ENCODE peak calls at places on chromosomes 16 and 17, in nine cellular contexts. Q is HL-60, A is GM12878, P is GM23338, E is A549, V is HepG2, W is K562, I is HCT116, G is SK-N-SH. B is an unnamed sample.

GRCh38 chr16:73000020-73000906 is 47.7 kb downstream of the ZFHX3 start:
- DNase-seq in V (peak), W (no peak), I (no peak), P (no peak), Q (no peak), E (no peak), G (no peak), A (no peak), B (no peak)

GRCh38 chr17:74502866-74503265 is 28.4 kb downstream of the CD300LB start:
- DNase-seq in E (no peak), P (no peak), G (no peak), Q (no peak), W (peak), A (no peak), I (no peak), V (peak), B (no peak)

GRCh38 chr17:47693667-47694017 is 319 bp upstream of the TBKBP1 start:
- DNase-seq in G (no peak), A (no peak), W (no peak), Q (no peak), E (no peak), V (no peak), I (no peak), P (no peak), B (no peak)

GRCh38 chr16:29962344-29962994 is 590 bp downstream of the TMEM219 start:
- DNase-seq in A (no peak), I (no peak), Q (peak), G (no peak), W (peak), P (no peak), E (no peak), V (peak), B (no peak)

GRCh38 chr16:12255919-12256665 is 279.6 kb downstream of the SNX29 start:
- DNase-seq in Q (no peak), G (no peak), E (no peak), I (no peak), V (no peak), P (no peak), A (no peak), W (no peak), B (no peak)

GRCh38 chr17:67245073-67245693 is at the start of gene HELZ:
- DNase-seq in A (peak), V (peak), Q (peak), P (peak), I (peak), G (peak), W (peak), E (peak), B (no peak)

GRCh38 chr16:5252800-5253199 is 155.2 kb upstream of the EEF2KMT start:
- DNase-seq in W (no peak), A (no peak), V (no peak), E (no peak), Q (no peak), I (no peak), P (peak), G (no peak), B (no peak)

GRCh38 chr16:66127459-66128362 is 238.8 kb upstream of the CDH5 start:
- DNase-seq in I (no peak), P (peak), E (no peak), A (no peak), V (no peak), W (no peak), G (peak), Q (no peak), B (no peak)

GRCh38 chr17:4815043-4815675 is 8.2 kb downstream of the PLD2 start:
- DNase-seq in Q (no peak), A (no peak), P (peak), V (no peak), G (no peak), I (no peak), E (peak), W (peak), B (no peak)

GRCh38 chr17:45246861-45247428 is 14.9 kb downstream of the SPATA32 start:
- DNase-seq in G (peak), W (peak), P (peak), I (no peak), Q (peak), E (peak), A (no peak), V (no peak), B (no peak)

GRCh38 chr17:76811028-76811427 is 57.2 kb upstream of the MGAT5B start:
- DNase-seq in W (no peak), A (no peak), E (no peak), V (no peak), G (peak), Q (no peak), P (no peak), I (no peak), B (no peak)

GRCh38 chr17:5897320-5897911 is 172.8 kb upstream of the WSCD1 start:
- DNase-seq in G (no peak), V (no peak), E (no peak), Q (no peak), A (no peak), W (no peak), P (peak), I (no peak), B (no peak)

GRCh38 chr17:4490637-4491061 is 8.0 kb upstream of the SPNS2 start:
- DNase-seq in G (no peak), A (no peak), I (no peak), V (no peak), Q (no peak), P (no peak), W (no peak), E (no peak), B (no peak)

GRCh38 chr17:56260421-56260820 is 107.1 kb downstream of the ANKFN1 start:
- DNase-seq in A (no peak), W (no peak), G (no peak), E (no peak), P (no peak), Q (no peak), I (no peak), V (no peak), B (no peak)

GRCh38 chr17:42438600-42439567 is 15.8 kb upstream of the CAVIN1 start:
- DNase-seq in Q (no peak), G (no peak), A (no peak), V (peak), P (peak), I (no peak), E (no peak), W (no peak), B (no peak)

GRCh38 chr17:10683853-10684252 is 13.5 kb downstream of the SCO1 start:
- DNase-seq in W (peak), P (peak), G (peak), E (peak), Q (no peak), A (no peak), V (peak), I (peak), B (no peak)

GRCh38 chr16:83599789-83600462 is 207.9 kb upstream of the HSBP1 start:
- DNase-seq in W (no peak), E (no peak), V (no peak), Q (no peak), A (no peak), G (no peak), I (no peak), P (no peak), B (no peak)

GRCh38 chr17:75552847-75553552 is 27.5 kb downstream of the LLGL2 start:
- DNase-seq in P (peak), V (peak), I (no peak), Q (peak), W (no peak), E (no peak), A (no peak), G (no peak), B (no peak)

GRCh38 chr17:13498184-13498583 is 103.5 kb downstream of the HS3ST3A1 start:
- DNase-seq in Q (no peak), V (no peak), A (no peak), G (no peak), P (no peak), W (no peak), E (no peak), I (no peak), B (no peak)

GRCh38 chr17:35708951-35709350 is 22.5 kb upstream of the RASL10B start:
- DNase-seq in V (no peak), A (peak), P (no peak), I (no peak), W (no peak), Q (peak), E (no peak), G (no peak), B (no peak)

GRCh38 chr17:15502315-15503112 is 35.1 kb upstream of the CDRT4 start:
- DNase-seq in I (peak), V (peak), G (peak), Q (peak), E (peak), A (no peak), P (peak), W (peak), B (no peak)

GRCh38 chr16:85123891-85124635 is 11.8 kb upstream of the CIBAR2 start:
- DNase-seq in P (peak), E (no peak), A (no peak), I (no peak), V (no peak), G (no peak), Q (no peak), W (no peak), B (no peak)

GRCh38 chr17:692116-692515 is 22.5 kb downstream of the VPS53 start:
- DNase-seq in I (no peak), P (no peak), Q (no peak), A (no peak), G (no peak), E (no peak), W (no peak), V (no peak), B (no peak)

GRCh38 chr17:64202683-64203430 is 60.2 kb downstream of the TEX2 start:
- DNase-seq in E (no peak), I (no peak), Q (no peak), G (peak), P (no peak), W (no peak), V (peak), A (no peak), B (no peak)

GRCh38 chr16:2289282-2289681 is 21.4 kb upstream of the RNPS1 start:
- DNase-seq in P (no peak), I (no peak), Q (no peak), G (no peak), A (no peak), E (no peak), W (no peak), V (no peak), B (no peak)

GRCh38 chr16:3825103-3825502 is 55.4 kb downstream of the CREBBP start:
- DNase-seq in P (no peak), Q (no peak), V (no peak), W (no peak), E (no peak), G (no peak), I (no peak), A (no peak), B (no peak)

GRCh38 chr17:1322469-1322868 is 43.0 kb downstream of the TRARG1 start:
- DNase-seq in I (no peak), G (no peak), A (no peak), P (no peak), V (no peak), Q (no peak), E (no peak), W (no peak), B (no peak)

GRCh38 chr16:70683146-70683944 is 2.5 kb downstream of the MTSS2 start:
- DNase-seq in A (no peak), G (no peak), I (no peak), W (no peak), P (no peak), E (no peak), Q (no peak), V (no peak), B (no peak)

GRCh38 chr16:2054543-2055245 is 6.9 kb downstream of the TSC2 start:
- DNase-seq in G (no peak), Q (no peak), V (no peak), E (no peak), I (no peak), W (no peak), A (no peak), P (no peak), B (no peak)

GRCh38 chr17:50280068-50280467 is 5.8 kb downstream of the TMEM92 start:
- DNase-seq in G (no peak), I (no peak), P (peak), W (peak), V (no peak), Q (no peak), E (no peak), A (no peak), B (no peak)

GRCh38 chr17:55458977-55459376 is 37.3 kb upstream of the MMD start:
- DNase-seq in A (no peak), W (no peak), Q (no peak), G (no peak), I (peak), E (no peak), V (no peak), P (no peak), B (no peak)

GRCh38 chr16:27786221-27786848 is 236.4 kb downstream of the KATNIP start:
- DNase-seq in A (no peak), Q (no peak), G (no peak), I (no peak), W (no peak), E (no peak), V (peak), P (no peak), B (no peak)

GRCh38 chr16:78523212-78523995 is 423.9 kb downstream of the WWOX start:
- DNase-seq in I (no peak), W (no peak), V (no peak), P (no peak), E (no peak), G (no peak), A (no peak), Q (no peak), B (no peak)

GRCh38 chr16:9197957-9198661 is 106.7 kb downstream of the HAPSTR1 start:
- DNase-seq in I (no peak), A (no peak), G (no peak), P (no peak), V (no peak), W (no peak), E (no peak), Q (no peak), B (no peak)

GRCh38 chr17:17701658-17702057 is 20.4 kb downstream of the RAI1 start:
- DNase-seq in Q (no peak), E (no peak), I (no peak), A (no peak), G (no peak), W (no peak), P (no peak), V (no peak), B (no peak)

GRCh38 chr17:77521076-77521475 is 380.3 kb downstream of the SEC14L1 start:
- DNase-seq in W (no peak), P (no peak), I (no peak), G (no peak), Q (no peak), E (no peak), A (no peak), V (no peak), B (no peak)

GRCh38 chr17:64002658-64003525 is 4.7 kb downstream of the PRR29 start:
- DNase-seq in V (no peak), P (no peak), I (no peak), W (peak), E (no peak), G (peak), Q (no peak), A (no peak), B (no peak)

GRCh38 chr17:68396795-68397536 is 60.3 kb downstream of the WIPI1 start:
- DNase-seq in V (no peak), P (no peak), E (no peak), W (no peak), Q (no peak), A (no peak), G (no peak), I (no peak), B (no peak)

GRCh38 chr17:68398731-68399637 is 58.3 kb downstream of the WIPI1 start:
- DNase-seq in W (peak), I (peak), V (peak), A (no peak), P (peak), G (peak), E (peak), Q (peak), B (peak)

GRCh38 chr17:68400404-68400735 is 56.9 kb downstream of the WIPI1 start:
- DNase-seq in W (no peak), I (no peak), E (no peak), Q (no peak), A (no peak), P (no peak), G (no peak), V (no peak), B (no peak)

GRCh38 chr17:68401288-68401687 is 56.0 kb downstream of the WIPI1 start:
- DNase-seq in V (no peak), P (no peak), Q (no peak), A (no peak), I (no peak), W (no peak), G (no peak), E (no peak), B (no peak)

DNA sequence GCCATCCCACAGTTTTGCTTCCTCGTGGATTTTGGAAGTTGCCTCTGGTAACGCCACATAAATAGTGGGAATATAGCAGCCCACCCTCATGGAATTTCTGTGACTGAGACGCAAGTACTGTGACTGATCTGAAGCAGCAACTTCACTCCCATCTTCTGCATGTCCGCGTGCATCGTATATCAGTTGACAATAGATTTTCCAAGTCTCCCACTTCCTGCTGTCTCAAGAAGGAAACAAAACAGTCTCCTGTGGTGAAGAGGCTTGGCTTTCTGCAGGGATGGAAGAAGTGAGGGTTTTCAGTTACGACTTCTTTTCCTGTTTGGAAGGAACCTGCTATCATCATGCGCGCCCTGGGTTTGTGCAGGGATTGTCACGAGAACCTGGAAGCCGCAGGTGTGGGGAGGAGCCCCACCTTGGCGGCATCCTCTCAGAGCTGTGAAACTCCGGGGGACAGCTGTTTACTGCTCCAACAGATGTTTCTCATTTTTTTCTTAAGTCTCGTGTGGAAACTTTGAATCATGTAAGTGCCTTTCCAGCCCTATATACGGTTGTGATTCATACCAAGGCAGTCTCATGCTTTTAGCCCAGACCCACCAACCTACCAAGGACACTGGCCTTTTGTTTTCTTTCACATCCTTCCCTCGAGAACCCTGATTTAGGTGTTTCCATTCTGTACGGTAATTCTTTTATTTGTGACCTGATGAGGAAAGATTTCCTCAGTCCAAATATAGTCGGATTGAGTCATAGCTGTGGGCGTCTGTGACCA is 57.5 kb downstream of the WIPI1 start:
- DNase-seq in I (no peak), Q (no peak), W (no peak), G (no peak), E (no peak), A (no peak), V (no peak), P (no peak), B (no peak)
- TF ChIP-seq REST in I (no peak), Q (no peak), W (no peak), G (no peak), E (no peak), A (no peak), V (no peak), P (no peak), B (no peak)

DNA sequence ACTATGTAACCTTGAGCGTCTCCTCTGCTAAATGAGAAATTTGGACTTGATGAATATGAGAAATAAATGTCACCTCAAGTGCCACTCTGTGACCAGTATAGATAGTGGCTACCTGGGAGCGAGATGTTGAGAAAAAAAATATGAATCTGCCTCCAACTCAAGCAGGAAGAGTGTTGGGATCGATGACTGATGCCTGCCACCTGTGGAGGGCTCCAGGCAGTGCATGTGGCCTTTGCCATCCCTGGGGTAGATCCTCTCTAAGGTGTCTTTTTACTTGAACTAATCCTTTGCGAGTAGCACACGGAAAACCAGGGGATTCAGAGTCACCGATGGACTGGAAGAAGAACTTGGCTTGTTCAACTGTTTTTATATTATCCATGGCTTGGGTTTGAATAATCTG is 9.4 kb downstream of the CCDC182 start:
- DNase-seq in P (peak), G (peak), I (peak), A (no peak), W (no peak), E (peak), V (peak), Q (peak), B (no peak)
- TF ChIP-seq REST in P (no peak), G (no peak), I (no peak), A (no peak), W (no peak), E (no peak), V (no peak), Q (no peak), B (no peak)

GRCh38 chr16:51971184-51971583 is 575.8 kb downstream of the TOX3 start:
- DNase-seq in A (no peak), W (no peak), I (no peak), P (peak), Q (no peak), E (peak), G (peak), V (no peak), B (no peak)
- TF ChIP-seq REST in A (no peak), W (no peak), I (no peak), P (no peak), Q (no peak), E (no peak), G (no peak), V (no peak), B (no peak)

DNA sequence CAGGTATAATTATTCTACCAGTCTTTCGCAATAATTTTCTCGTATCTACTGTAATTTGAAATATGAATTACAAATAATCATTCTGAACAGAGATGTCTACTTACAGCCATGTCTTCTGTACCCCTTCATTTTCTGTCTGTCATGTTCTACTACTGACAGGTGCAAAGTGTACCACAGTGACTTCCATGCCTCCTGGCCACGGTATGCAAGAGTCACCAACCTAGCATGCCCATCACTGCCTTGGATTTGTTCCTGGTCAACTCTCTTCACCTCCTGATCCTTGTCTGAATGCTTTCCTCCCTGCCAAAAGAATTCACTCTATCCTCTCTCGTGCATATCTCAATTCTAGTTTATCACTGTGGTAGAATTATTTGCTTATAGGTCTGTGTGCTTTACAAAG is 755.4 kb downstream of the KCNJ2 start:
- DNase-seq in Q (no peak), V (no peak), I (no peak), G (no peak), W (no peak), P (no peak), A (no peak), E (no peak), B (no peak)
- TF ChIP-seq REST in Q (no peak), V (no peak), I (no peak), G (no peak), W (no peak), P (no peak), A (no peak), E (no peak), B (no peak)

B was measured in Panc1.